ENCODE peak calls at places on chromosomes 7 and 10, in nine cellular contexts. One of them, this sample, is unnamed.

GRCh38 chr10:110504111-110504735 is 6.5 kb downstream of the DUSP5 start:
- DNase-seq in astrocyte of the spinal cord: peak; percentile 84
- DNase-seq in stimulated activated CD4-positive, alpha-beta T cell treated with anti-CD3 and anti-CD28 coated beads, Interleukin-12 subunit alpha, Interleukin-12 subunit beta, amount 100 ng/mL, for 48 hours: no peak
- DNase-seq in cerebellum: no peak
- DNase-seq in activated effector memory CD4-positive, alpha-beta T cell treated with anti-CD3 and anti-CD28 coated beads, Interleukin-2, amount 50 U/mL, for 16 hours: peak; percentile 83
- DNase-seq in hippocampal formation: peak; percentile 48
- DNase-seq in fibroblast of mammary gland: peak; percentile 93
- DNase-seq in H54: no peak
- DNase-seq in cardiac fibroblast: peak; percentile 80
- DNase-seq in this sample: peak; percentile 93

GRCh38 chr10:112601214-112602090 is 154.4 kb downstream of the VTI1A start:
- DNase-seq in astrocyte of the spinal cord: no peak
- DNase-seq in stimulated activated CD4-positive, alpha-beta T cell treated with anti-CD3 and anti-CD28 coated beads, Interleukin-12 subunit alpha, Interleukin-12 subunit beta, amount 100 ng/mL, for 48 hours: no peak
- DNase-seq in cerebellum: no peak
- DNase-seq in activated effector memory CD4-positive, alpha-beta T cell treated with anti-CD3 and anti-CD28 coated beads, Interleukin-2, amount 50 U/mL, for 16 hours: no peak
- DNase-seq in hippocampal formation: no peak
- DNase-seq in fibroblast of mammary gland: no peak
- DNase-seq in H54: no peak
- DNase-seq in cardiac fibroblast: no peak
- DNase-seq in this sample: no peak

GRCh38 chr7:151010307-151011096 is 13.8 kb downstream of the ATG9B start:
- DNase-seq in astrocyte of the spinal cord: no peak
- DNase-seq in stimulated activated CD4-positive, alpha-beta T cell treated with anti-CD3 and anti-CD28 coated beads, Interleukin-12 subunit alpha, Interleukin-12 subunit beta, amount 100 ng/mL, for 48 hours: no peak
- DNase-seq in cerebellum: no peak
- DNase-seq in activated effector memory CD4-positive, alpha-beta T cell treated with anti-CD3 and anti-CD28 coated beads, Interleukin-2, amount 50 U/mL, for 16 hours: peak; percentile 81
- DNase-seq in hippocampal formation: no peak
- DNase-seq in fibroblast of mammary gland: no peak
- DNase-seq in H54: no peak
- DNase-seq in cardiac fibroblast: peak; percentile 51
- DNase-seq in this sample: peak; percentile 62

GRCh38 chr7:74280985-74281384 is 8.2 kb upstream of the CLIP2 start:
- DNase-seq in astrocyte of the spinal cord: no peak
- DNase-seq in stimulated activated CD4-positive, alpha-beta T cell treated with anti-CD3 and anti-CD28 coated beads, Interleukin-12 subunit alpha, Interleukin-12 subunit beta, amount 100 ng/mL, for 48 hours: no peak
- DNase-seq in cerebellum: no peak
- DNase-seq in activated effector memory CD4-positive, alpha-beta T cell treated with anti-CD3 and anti-CD28 coated beads, Interleukin-2, amount 50 U/mL, for 16 hours: no peak
- DNase-seq in hippocampal formation: no peak
- DNase-seq in fibroblast of mammary gland: peak; percentile 85
- DNase-seq in H54: no peak
- DNase-seq in cardiac fibroblast: peak; percentile 36
- DNase-seq in this sample: peak; percentile 79

GRCh38 chr10:97163646-97164535 is 21.9 kb downstream of the SLIT1 start:
- DNase-seq in astrocyte of the spinal cord: no peak
- DNase-seq in stimulated activated CD4-positive, alpha-beta T cell treated with anti-CD3 and anti-CD28 coated beads, Interleukin-12 subunit alpha, Interleukin-12 subunit beta, amount 100 ng/mL, for 48 hours: no peak
- DNase-seq in cerebellum: no peak
- DNase-seq in activated effector memory CD4-positive, alpha-beta T cell treated with anti-CD3 and anti-CD28 coated beads, Interleukin-2, amount 50 U/mL, for 16 hours: peak; percentile 46
- DNase-seq in hippocampal formation: no peak
- DNase-seq in fibroblast of mammary gland: no peak
- DNase-seq in H54: no peak
- DNase-seq in cardiac fibroblast: no peak
- DNase-seq in this sample: no peak

GRCh38 chr10:130936844-130937243 is 374.7 kb downstream of the TCERG1L start:
- DNase-seq in astrocyte of the spinal cord: no peak
- DNase-seq in stimulated activated CD4-positive, alpha-beta T cell treated with anti-CD3 and anti-CD28 coated beads, Interleukin-12 subunit alpha, Interleukin-12 subunit beta, amount 100 ng/mL, for 48 hours: no peak
- DNase-seq in cerebellum: no peak
- DNase-seq in activated effector memory CD4-positive, alpha-beta T cell treated with anti-CD3 and anti-CD28 coated beads, Interleukin-2, amount 50 U/mL, for 16 hours: no peak
- DNase-seq in hippocampal formation: no peak
- DNase-seq in fibroblast of mammary gland: no peak
- DNase-seq in H54: no peak
- DNase-seq in cardiac fibroblast: no peak
- DNase-seq in this sample: no peak

GRCh38 chr10:119942973-119943372 is 50.4 kb downstream of the SEC23IP start:
- DNase-seq in astrocyte of the spinal cord: peak; percentile 34
- DNase-seq in stimulated activated CD4-positive, alpha-beta T cell treated with anti-CD3 and anti-CD28 coated beads, Interleukin-12 subunit alpha, Interleukin-12 subunit beta, amount 100 ng/mL, for 48 hours: no peak
- DNase-seq in cerebellum: no peak
- DNase-seq in activated effector memory CD4-positive, alpha-beta T cell treated with anti-CD3 and anti-CD28 coated beads, Interleukin-2, amount 50 U/mL, for 16 hours: no peak
- DNase-seq in hippocampal formation: no peak
- DNase-seq in fibroblast of mammary gland: peak; percentile 13
- DNase-seq in H54: no peak
- DNase-seq in cardiac fibroblast: peak; percentile 14
- DNase-seq in this sample: no peak

GRCh38 chr10:132099701-132100481 is 34.1 kb downstream of the JAKMIP3 start:
- DNase-seq in astrocyte of the spinal cord: no peak
- DNase-seq in stimulated activated CD4-positive, alpha-beta T cell treated with anti-CD3 and anti-CD28 coated beads, Interleukin-12 subunit alpha, Interleukin-12 subunit beta, amount 100 ng/mL, for 48 hours: no peak
- DNase-seq in cerebellum: no peak
- DNase-seq in activated effector memory CD4-positive, alpha-beta T cell treated with anti-CD3 and anti-CD28 coated beads, Interleukin-2, amount 50 U/mL, for 16 hours: no peak
- DNase-seq in hippocampal formation: no peak
- DNase-seq in fibroblast of mammary gland: no peak
- DNase-seq in H54: no peak
- DNase-seq in cardiac fibroblast: no peak
- DNase-seq in this sample: no peak

GRCh38 chr7:101378808-101379207 is 16.1 kb downstream of the COL26A1 start:
- DNase-seq in astrocyte of the spinal cord: no peak
- DNase-seq in stimulated activated CD4-positive, alpha-beta T cell treated with anti-CD3 and anti-CD28 coated beads, Interleukin-12 subunit alpha, Interleukin-12 subunit beta, amount 100 ng/mL, for 48 hours: no peak
- DNase-seq in cerebellum: no peak
- DNase-seq in activated effector memory CD4-positive, alpha-beta T cell treated with anti-CD3 and anti-CD28 coated beads, Interleukin-2, amount 50 U/mL, for 16 hours: no peak
- DNase-seq in hippocampal formation: no peak
- DNase-seq in fibroblast of mammary gland: no peak
- DNase-seq in H54: no peak
- DNase-seq in cardiac fibroblast: peak; percentile 40
- DNase-seq in this sample: no peak

GRCh38 chr10:15744217-15744865 is 24.6 kb upstream of the ITGA8 start:
- DNase-seq in astrocyte of the spinal cord: peak; percentile 48
- DNase-seq in stimulated activated CD4-positive, alpha-beta T cell treated with anti-CD3 and anti-CD28 coated beads, Interleukin-12 subunit alpha, Interleukin-12 subunit beta, amount 100 ng/mL, for 48 hours: peak; percentile 25
- DNase-seq in cerebellum: no peak
- DNase-seq in activated effector memory CD4-positive, alpha-beta T cell treated with anti-CD3 and anti-CD28 coated beads, Interleukin-2, amount 50 U/mL, for 16 hours: peak; percentile 68
- DNase-seq in hippocampal formation: no peak
- DNase-seq in fibroblast of mammary gland: peak; percentile 73
- DNase-seq in H54: peak; percentile 34
- DNase-seq in cardiac fibroblast: peak; percentile 67
- DNase-seq in this sample: peak; percentile 63